ENCODE peak calls at places on chromosomes 16 and 17, in eight cellular contexts. One of them, this sample, is unnamed. For H3K4me1, the result is how much of the 10 kb centered on the place peaks cover.

GRCh38 chr16:49602201-49603041 is 228.8 kb downstream of the C16orf78 start:
- DNase-seq in effector memory CD4-positive, alpha-beta T cell: no peak
- DNase-seq in HAP-1: no peak
- DNase-seq in prostate gland: no peak
- DNase-seq in Karpas-422: no peak
- DNase-seq in neuronal stem cell: no peak
- DNase-seq in Peyer's patch: no peak
- DNase-seq in upper lobe of left lung: peak
- DNase-seq in this sample: no peak

GRCh38 chr17:38704645-38705522 is at the start of gene MLLT6:
- DNase-seq in Karpas-422: peak
- DNase-seq in neuronal stem cell: peak
- DNase-seq in prostate gland: peak
- DNase-seq in effector memory CD4-positive, alpha-beta T cell: peak
- DNase-seq in Peyer's patch: peak
- DNase-seq in upper lobe of left lung: peak
- DNase-seq in HAP-1: peak
- DNase-seq in this sample: peak

GRCh38 chr16:49556252-49557069 is 182.9 kb downstream of the C16orf78 start:
- DNase-seq in Karpas-422: peak
- DNase-seq in effector memory CD4-positive, alpha-beta T cell: no peak
- DNase-seq in Peyer's patch: peak
- DNase-seq in HAP-1: peak
- DNase-seq in neuronal stem cell: peak
- DNase-seq in prostate gland: no peak
- DNase-seq in upper lobe of left lung: no peak
- DNase-seq in this sample: no peak

GRCh38 chr16:70745536-70746025 is 55.4 kb downstream of the VAC14 start:
- DNase-seq in Karpas-422: no peak
- DNase-seq in upper lobe of left lung: no peak
- DNase-seq in HAP-1: no peak
- DNase-seq in neuronal stem cell: no peak
- DNase-seq in prostate gland: no peak
- DNase-seq in effector memory CD4-positive, alpha-beta T cell: no peak
- DNase-seq in Peyer's patch: no peak
- DNase-seq in this sample: no peak

GRCh38 chr16:86002178-86002577 is 103.2 kb downstream of the IRF8 start:
- DNase-seq in upper lobe of left lung: no peak
- DNase-seq in prostate gland: no peak
- DNase-seq in neuronal stem cell: no peak
- DNase-seq in HAP-1: no peak
- DNase-seq in effector memory CD4-positive, alpha-beta T cell: no peak
- DNase-seq in Peyer's patch: no peak
- DNase-seq in Karpas-422: no peak
- DNase-seq in this sample: no peak

GRCh38 chr17:193841-194806 is 12.7 kb upstream of the DOC2B start:
- DNase-seq in upper lobe of left lung: no peak
- DNase-seq in effector memory CD4-positive, alpha-beta T cell: no peak
- DNase-seq in neuronal stem cell: no peak
- DNase-seq in prostate gland: no peak
- DNase-seq in Karpas-422: no peak
- DNase-seq in HAP-1: no peak
- DNase-seq in Peyer's patch: peak
- DNase-seq in this sample: no peak

GRCh38 chr16:16021988-16022682 is 72.7 kb downstream of the ABCC1 start:
- DNase-seq in Peyer's patch: peak
- DNase-seq in Karpas-422: no peak
- DNase-seq in upper lobe of left lung: peak
- DNase-seq in effector memory CD4-positive, alpha-beta T cell: no peak
- DNase-seq in neuronal stem cell: peak
- DNase-seq in HAP-1: peak
- DNase-seq in prostate gland: peak
- DNase-seq in this sample: peak

GRCh38 chr17:13474073-13474800 is 127.5 kb downstream of the HS3ST3A1 start:
- DNase-seq in neuronal stem cell: no peak
- DNase-seq in prostate gland: no peak
- DNase-seq in Peyer's patch: no peak
- DNase-seq in upper lobe of left lung: no peak
- DNase-seq in HAP-1: no peak
- DNase-seq in Karpas-422: no peak
- DNase-seq in effector memory CD4-positive, alpha-beta T cell: no peak
- DNase-seq in this sample: no peak

GRCh38 chr17:17089206-17089550 is 46.9 kb downstream of the MPRIP start:
- DNase-seq in HAP-1: no peak
- DNase-seq in prostate gland: no peak
- DNase-seq in upper lobe of left lung: no peak
- DNase-seq in neuronal stem cell: no peak
- DNase-seq in Karpas-422: no peak
- DNase-seq in Peyer's patch: peak
- DNase-seq in effector memory CD4-positive, alpha-beta T cell: no peak
- DNase-seq in this sample: peak

GRCh38 chr17:13306310-13306962 is 288.6 kb upstream of the ELAC2 start:
- DNase-seq in neuronal stem cell: peak
- DNase-seq in upper lobe of left lung: no peak
- DNase-seq in prostate gland: no peak
- DNase-seq in HAP-1: peak
- DNase-seq in Peyer's patch: no peak
- DNase-seq in effector memory CD4-positive, alpha-beta T cell: no peak
- DNase-seq in Karpas-422: peak
- DNase-seq in this sample: no peak

GRCh38 chr16:24075929-24076716 is 180.0 kb upstream of the CACNG3 start:
- DNase-seq in upper lobe of left lung: no peak
- DNase-seq in neuronal stem cell: no peak
- DNase-seq in effector memory CD4-positive, alpha-beta T cell: no peak
- DNase-seq in prostate gland: no peak
- DNase-seq in Karpas-422: no peak
- DNase-seq in Peyer's patch: no peak
- DNase-seq in HAP-1: peak
- DNase-seq in this sample: no peak

DNA sequence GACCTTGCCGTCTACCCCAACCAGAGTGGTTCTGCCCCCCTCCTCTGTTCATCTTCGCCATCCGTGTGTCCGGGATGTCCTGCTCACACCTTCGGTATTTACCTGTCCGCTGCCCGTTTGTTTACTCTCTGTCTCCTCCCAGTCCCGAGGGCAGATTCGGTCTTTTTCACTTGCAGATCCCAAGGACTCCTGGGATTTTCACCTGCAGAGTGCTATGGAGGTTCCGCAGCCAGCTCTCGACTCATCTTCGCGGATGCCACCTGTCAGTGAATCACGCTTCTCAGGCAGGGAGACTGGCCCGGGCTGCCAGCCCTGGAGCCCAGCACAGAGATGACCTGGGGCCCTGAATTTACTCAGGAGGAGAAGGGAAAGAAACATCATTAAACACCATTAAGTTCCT is 8.1 kb downstream of the CRISPLD2 start:
- DNase-seq in effector memory CD4-positive, alpha-beta T cell: no peak
- DNase-seq in Karpas-422: no peak
- DNase-seq in neuronal stem cell: no peak
- DNase-seq in upper lobe of left lung: no peak
- DNase-seq in prostate gland: no peak
- DNase-seq in HAP-1: no peak
- DNase-seq in Peyer's patch: no peak
- DNase-seq in this sample: peak
- H3K4me1 ChIP-seq in effector memory CD4-positive, alpha-beta T cell: under half
- H3K4me1 ChIP-seq in Karpas-422: under half
- H3K4me1 ChIP-seq in neuronal stem cell: under half
- H3K4me1 ChIP-seq in upper lobe of left lung: under half
- H3K4me1 ChIP-seq in prostate gland: under half
- H3K4me1 ChIP-seq in HAP-1: under half
- H3K4me1 ChIP-seq in Peyer's patch: under half
- H3K4me1 ChIP-seq in this sample: half or more

DNA sequence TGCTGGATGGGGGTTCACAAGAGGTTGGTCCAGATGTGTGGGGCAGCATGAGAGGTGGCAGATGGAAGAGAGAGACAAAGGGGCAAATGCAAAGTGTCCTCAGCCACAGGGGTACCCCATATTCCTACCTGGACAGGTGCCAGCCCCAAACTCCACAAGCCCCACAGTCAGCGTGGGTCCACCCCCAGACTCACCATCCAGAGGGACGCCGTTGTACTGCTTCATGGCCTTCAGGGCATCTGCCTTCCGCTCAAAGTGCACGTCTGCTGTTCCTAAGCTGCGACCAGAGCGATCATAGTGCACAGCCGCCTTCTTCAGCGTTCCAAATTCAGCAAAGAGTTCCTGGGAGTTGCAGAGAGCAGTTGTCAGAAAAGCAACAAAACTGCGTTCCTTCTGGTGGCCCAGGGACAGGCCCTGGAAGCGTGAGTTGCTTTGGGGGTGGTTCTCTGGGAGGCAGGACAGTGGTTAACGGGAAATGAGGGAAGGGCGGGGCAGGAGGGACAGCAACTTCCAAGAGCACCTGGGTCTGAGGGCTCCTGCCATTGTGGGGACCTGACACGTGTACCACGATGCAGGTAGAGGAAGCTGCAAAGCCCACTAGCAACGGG is 2.3 kb downstream of the ALYREF start:
- DNase-seq in prostate gland: no peak
- DNase-seq in upper lobe of left lung: no peak
- DNase-seq in Peyer's patch: no peak
- DNase-seq in Karpas-422: no peak
- DNase-seq in neuronal stem cell: no peak
- DNase-seq in effector memory CD4-positive, alpha-beta T cell: no peak
- DNase-seq in HAP-1: no peak
- DNase-seq in this sample: peak
- H3K4me1 ChIP-seq in prostate gland: under half
- H3K4me1 ChIP-seq in upper lobe of left lung: under half
- H3K4me1 ChIP-seq in Peyer's patch: under half
- H3K4me1 ChIP-seq in Karpas-422: under half
- H3K4me1 ChIP-seq in neuronal stem cell: under half
- H3K4me1 ChIP-seq in effector memory CD4-positive, alpha-beta T cell: under half
- H3K4me1 ChIP-seq in HAP-1: under half
- H3K4me1 ChIP-seq in this sample: under half

DNA sequence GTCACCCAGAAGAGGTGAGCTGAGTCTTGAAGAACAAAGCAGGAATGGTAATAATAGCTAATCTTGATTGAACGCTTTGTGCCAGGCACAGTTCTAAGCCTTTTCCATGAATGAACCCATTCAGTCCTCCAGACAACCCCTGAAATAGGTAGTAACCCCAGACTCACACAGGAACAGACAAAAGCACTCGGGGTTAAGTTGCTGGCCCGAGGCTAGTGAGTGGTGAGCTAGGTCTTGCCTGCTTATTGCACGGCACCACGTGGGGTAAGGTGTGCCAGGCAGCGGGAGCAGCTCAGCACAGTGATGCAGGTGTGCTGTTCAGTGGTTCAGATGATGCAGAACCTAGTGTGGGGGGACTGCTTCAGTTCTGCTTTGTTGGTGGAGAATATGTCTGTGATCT is 181.6 kb downstream of the RAB11FIP4 start:
- DNase-seq in HAP-1: no peak
- DNase-seq in upper lobe of left lung: no peak
- DNase-seq in Peyer's patch: no peak
- DNase-seq in effector memory CD4-positive, alpha-beta T cell: no peak
- DNase-seq in Karpas-422: no peak
- DNase-seq in neuronal stem cell: no peak
- DNase-seq in prostate gland: no peak
- DNase-seq in this sample: no peak
- H3K4me1 ChIP-seq in HAP-1: under half
- H3K4me1 ChIP-seq in upper lobe of left lung: under half
- H3K4me1 ChIP-seq in Peyer's patch: under half
- H3K4me1 ChIP-seq in effector memory CD4-positive, alpha-beta T cell: under half
- H3K4me1 ChIP-seq in Karpas-422: under half
- H3K4me1 ChIP-seq in neuronal stem cell: under half
- H3K4me1 ChIP-seq in prostate gland: under half
- H3K4me1 ChIP-seq in this sample: half or more

GRCh38 chr16:3610698-3611144 is 685 bp downstream of the SLX4 start:
- DNase-seq in prostate gland: no peak
- DNase-seq in HAP-1: no peak
- DNase-seq in Karpas-422: peak
- DNase-seq in Peyer's patch: no peak
- DNase-seq in effector memory CD4-positive, alpha-beta T cell: no peak
- DNase-seq in neuronal stem cell: peak
- DNase-seq in upper lobe of left lung: no peak
- DNase-seq in this sample: no peak
- H3K4me1 ChIP-seq in prostate gland: under half
- H3K4me1 ChIP-seq in HAP-1: under half
- H3K4me1 ChIP-seq in Karpas-422: half or more
- H3K4me1 ChIP-seq in Peyer's patch: under half
- H3K4me1 ChIP-seq in effector memory CD4-positive, alpha-beta T cell: under half
- H3K4me1 ChIP-seq in neuronal stem cell: under half
- H3K4me1 ChIP-seq in upper lobe of left lung: under half
- H3K4me1 ChIP-seq in this sample: under half

GRCh38 chr17:80106176-80106575 is 4.8 kb downstream of the GAA start:
- DNase-seq in neuronal stem cell: no peak
- DNase-seq in prostate gland: no peak
- DNase-seq in HAP-1: no peak
- DNase-seq in upper lobe of left lung: no peak
- DNase-seq in Karpas-422: no peak
- DNase-seq in effector memory CD4-positive, alpha-beta T cell: no peak
- DNase-seq in Peyer's patch: no peak
- DNase-seq in this sample: no peak
- H3K4me1 ChIP-seq in neuronal stem cell: under half
- H3K4me1 ChIP-seq in prostate gland: under half
- H3K4me1 ChIP-seq in HAP-1: under half
- H3K4me1 ChIP-seq in upper lobe of left lung: under half
- H3K4me1 ChIP-seq in Karpas-422: under half
- H3K4me1 ChIP-seq in effector memory CD4-positive, alpha-beta T cell: under half
- H3K4me1 ChIP-seq in Peyer's patch: under half
- H3K4me1 ChIP-seq in this sample: under half

GRCh38 chr16:3665508-3665907 is 11.0 kb downstream of the DNASE1 start:
- DNase-seq in HAP-1: no peak
- DNase-seq in upper lobe of left lung: no peak
- DNase-seq in neuronal stem cell: no peak
- DNase-seq in Karpas-422: no peak
- DNase-seq in effector memory CD4-positive, alpha-beta T cell: no peak
- DNase-seq in Peyer's patch: no peak
- DNase-seq in prostate gland: no peak
- DNase-seq in this sample: no peak

GRCh38 chr16:3664187-3664896 is 9.9 kb downstream of the DNASE1 start:
- DNase-seq in HAP-1: no peak
- DNase-seq in upper lobe of left lung: no peak
- DNase-seq in prostate gland: no peak
- DNase-seq in neuronal stem cell: no peak
- DNase-seq in Peyer's patch: no peak
- DNase-seq in effector memory CD4-positive, alpha-beta T cell: no peak
- DNase-seq in Karpas-422: no peak
- DNase-seq in this sample: no peak

GRCh38 chr16:3661311-3661710 is 6.8 kb downstream of the DNASE1 start:
- DNase-seq in Karpas-422: no peak
- DNase-seq in neuronal stem cell: no peak
- DNase-seq in effector memory CD4-positive, alpha-beta T cell: no peak
- DNase-seq in prostate gland: no peak
- DNase-seq in Peyer's patch: peak
- DNase-seq in HAP-1: no peak
- DNase-seq in upper lobe of left lung: no peak
- DNase-seq in this sample: no peak

GRCh38 chr16:3661922-3662321 is 7.4 kb downstream of the DNASE1 start:
- DNase-seq in upper lobe of left lung: no peak
- DNase-seq in prostate gland: no peak
- DNase-seq in Karpas-422: no peak
- DNase-seq in Peyer's patch: peak
- DNase-seq in effector memory CD4-positive, alpha-beta T cell: no peak
- DNase-seq in neuronal stem cell: no peak
- DNase-seq in HAP-1: no peak
- DNase-seq in this sample: no peak

DNA sequence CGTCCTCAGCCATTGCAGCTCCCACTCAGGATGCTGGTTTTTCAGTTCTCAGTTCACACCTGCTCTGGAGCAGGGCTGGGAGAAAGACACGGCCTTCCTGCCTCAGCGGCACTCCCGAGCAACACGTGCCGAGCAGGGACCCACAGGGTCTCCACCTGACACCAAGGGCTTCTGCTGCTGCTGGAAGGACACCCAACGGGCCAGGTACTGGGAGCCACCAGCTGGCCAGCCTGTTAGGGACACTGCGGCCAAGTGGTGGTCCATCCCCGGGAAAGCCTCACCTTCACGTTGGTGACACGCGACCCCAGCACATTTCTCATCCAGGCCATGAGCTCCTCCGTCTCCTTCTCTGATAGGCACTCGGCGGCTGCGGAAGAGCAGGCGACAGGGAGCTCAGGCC is 8.1 kb downstream of the DNASE1 start:
- DNase-seq in prostate gland: no peak
- DNase-seq in effector memory CD4-positive, alpha-beta T cell: no peak
- DNase-seq in Karpas-422: no peak
- DNase-seq in neuronal stem cell: no peak
- DNase-seq in HAP-1: no peak
- DNase-seq in Peyer's patch: peak
- DNase-seq in upper lobe of left lung: no peak
- DNase-seq in this sample: no peak
- H3K4me1 ChIP-seq in prostate gland: under half
- H3K4me1 ChIP-seq in effector memory CD4-positive, alpha-beta T cell: under half
- H3K4me1 ChIP-seq in Karpas-422: under half
- H3K4me1 ChIP-seq in neuronal stem cell: under half
- H3K4me1 ChIP-seq in HAP-1: under half
- H3K4me1 ChIP-seq in Peyer's patch: under half
- H3K4me1 ChIP-seq in upper lobe of left lung: under half
- H3K4me1 ChIP-seq in this sample: under half

This sample was measured in sigmoid colon.